ENCODE peak calls at places on chromosomes 16 and 17, in four cellular contexts. I is A549, S is colonic mucosa, V is GM13976. L is an unnamed sample.

GRCh38 chr17:18031955-18032354 is 7.0 kb downstream of the ATPAF2 start:
- DNase-seq in I (no peak), S (no peak), V (no peak), L (no peak)

GRCh38 chr17:34720760-34721159 is 141.4 kb downstream of the TMEM132E start:
- DNase-seq in I (peak), S (no peak), V (no peak), L (no peak)

GRCh38 chr16:14527411-14528044 is 102.5 kb downstream of the PARN start:
- DNase-seq in I (no peak), S (no peak), V (no peak), L (no peak)

GRCh38 chr16:72036098-72036497 is 18.2 kb upstream of the HP start:
- DNase-seq in I (no peak), S (no peak), V (no peak), L (no peak)

GRCh38 chr17:64736804-64737492 is 74.8 kb upstream of the SMURF2 start:
- DNase-seq in I (no peak), S (peak), V (no peak), L (no peak)

GRCh38 chr16:16042076-16042475 is 92.7 kb downstream of the ABCC1 start:
- DNase-seq in I (no peak), S (no peak), V (no peak), L (no peak)

GRCh38 chr16:978403-978802 is 3.2 kb upstream of the SOX8 start:
- DNase-seq in I (no peak), S (no peak), V (no peak), L (no peak)

GRCh38 chr17:81512560-81512983 is at the start of gene ACTG1:
- DNase-seq in I (peak), S (peak), V (peak), L (peak)

GRCh38 chr17:34665803-34666763 is 86.7 kb downstream of the TMEM132E start:
- DNase-seq in I (no peak), S (no peak), V (no peak), L (no peak)

GRCh38 chr17:67628580-67629013 is 89.1 kb upstream of the NOL11 start:
- DNase-seq in I (no peak), S (no peak), V (peak), L (peak)
- TF ChIP-seq CTCF in I (no peak), S (no peak), V (peak), L (peak)

GRCh38 chr16:73214825-73215481 is 167.0 kb upstream of the ZFHX3 start:
- DNase-seq in I (no peak), S (no peak), V (no peak), L (no peak)

GRCh38 chr16:73217654-73218053 is 169.7 kb upstream of the ZFHX3 start:
- DNase-seq in I (no peak), S (no peak), V (no peak), L (no peak)

GRCh38 chr16:73216932-73217331 is 169.0 kb upstream of the ZFHX3 start:
- DNase-seq in I (no peak), S (no peak), V (no peak), L (no peak)

GRCh38 chr16:73215482-73216377 is 167.8 kb upstream of the ZFHX3 start:
- DNase-seq in I (no peak), S (no peak), V (no peak), L (no peak)

GRCh38 chr16:73219176-73219575 is 171.2 kb upstream of the ZFHX3 start:
- DNase-seq in I (no peak), S (no peak), V (no peak), L (no peak)
- TF ChIP-seq CTCF in I (no peak), S (no peak), V (no peak), L (no peak)

GRCh38 chr16:88628512-88628974 is 9.8 kb upstream of the IL17C start:
- DNase-seq in I (no peak), S (no peak), V (no peak), L (no peak)
- TF ChIP-seq CTCF in I (no peak), S (no peak), V (peak), L (peak)

GRCh38 chr17:66018786-66019185 is 173.1 kb downstream of the CEP112 start:
- DNase-seq in I (no peak), S (no peak), V (no peak), L (no peak)

GRCh38 chr17:66016231-66016630 is 175.7 kb downstream of the CEP112 start:
- DNase-seq in I (no peak), S (no peak), V (no peak), L (no peak)

GRCh38 chr17:66025551-66025950 is 166.4 kb downstream of the CEP112 start:
- DNase-seq in I (no peak), S (no peak), V (no peak), L (no peak)

GRCh38 chr17:66021757-66022156 is 170.2 kb downstream of the CEP112 start:
- DNase-seq in I (no peak), S (no peak), V (no peak), L (no peak)
- TF ChIP-seq CTCF in I (no peak), S (no peak), V (no peak), L (no peak)

GRCh38 chr17:39077874-39078273 is 73.6 kb downstream of the PLXDC1 start:
- DNase-seq in I (no peak), S (no peak), V (no peak), L (no peak)
- TF ChIP-seq CTCF in I (peak), S (no peak), V (no peak), L (no peak)

DNA sequence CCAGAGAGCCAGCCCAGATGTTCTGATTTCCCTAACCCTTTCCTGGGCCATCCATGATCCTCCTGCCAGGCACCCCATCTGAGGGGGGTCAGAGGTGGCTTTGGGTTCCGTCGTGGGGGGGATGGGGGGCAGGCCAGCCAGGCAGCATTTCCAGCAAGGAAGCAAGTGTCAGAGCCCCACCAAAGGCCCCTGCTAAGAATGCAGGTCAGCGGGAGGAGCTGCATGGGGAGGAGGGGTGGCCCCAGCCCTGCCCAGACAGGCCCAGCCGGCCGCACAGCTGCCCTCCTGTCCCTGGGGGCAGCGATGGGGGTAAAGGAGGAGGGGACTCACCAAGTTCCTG is 2.3 kb upstream of the SCRN2 start:
- DNase-seq in I (no peak), S (no peak), V (no peak), L (no peak)
- TF ChIP-seq CTCF in I (no peak), S (no peak), V (no peak), L (no peak)

GRCh38 chr16:3968556-3968955 is 88.0 kb upstream of the CREBBP start:
- DNase-seq in I (no peak), S (no peak), V (no peak), L (no peak)
- TF ChIP-seq CTCF in I (no peak), S (no peak), V (no peak), L (no peak)

GRCh38 chr17:7323731-7324437 is 5.3 kb downstream of the NEURL4 start:
- DNase-seq in I (peak), S (peak), V (peak), L (peak)
- TF ChIP-seq CTCF in I (peak), S (peak), V (peak), L (peak)

GRCh38 chr16:65547799-65548446 is 426.1 kb upstream of the CDH11 start:
- DNase-seq in I (no peak), S (no peak), V (no peak), L (no peak)

GRCh38 chr16:65543781-65544740 is 422.2 kb upstream of the CDH11 start:
- DNase-seq in I (no peak), S (no peak), V (no peak), L (no peak)

GRCh38 chr16:65546353-65546791 is 424.5 kb upstream of the CDH11 start:
- DNase-seq in I (no peak), S (no peak), V (no peak), L (no peak)

GRCh38 chr16:65548470-65548869 is 426.6 kb upstream of the CDH11 start:
- DNase-seq in I (no peak), S (no peak), V (no peak), L (no peak)
- TF ChIP-seq CTCF in I (no peak), S (no peak), V (no peak), L (no peak)

DNA sequence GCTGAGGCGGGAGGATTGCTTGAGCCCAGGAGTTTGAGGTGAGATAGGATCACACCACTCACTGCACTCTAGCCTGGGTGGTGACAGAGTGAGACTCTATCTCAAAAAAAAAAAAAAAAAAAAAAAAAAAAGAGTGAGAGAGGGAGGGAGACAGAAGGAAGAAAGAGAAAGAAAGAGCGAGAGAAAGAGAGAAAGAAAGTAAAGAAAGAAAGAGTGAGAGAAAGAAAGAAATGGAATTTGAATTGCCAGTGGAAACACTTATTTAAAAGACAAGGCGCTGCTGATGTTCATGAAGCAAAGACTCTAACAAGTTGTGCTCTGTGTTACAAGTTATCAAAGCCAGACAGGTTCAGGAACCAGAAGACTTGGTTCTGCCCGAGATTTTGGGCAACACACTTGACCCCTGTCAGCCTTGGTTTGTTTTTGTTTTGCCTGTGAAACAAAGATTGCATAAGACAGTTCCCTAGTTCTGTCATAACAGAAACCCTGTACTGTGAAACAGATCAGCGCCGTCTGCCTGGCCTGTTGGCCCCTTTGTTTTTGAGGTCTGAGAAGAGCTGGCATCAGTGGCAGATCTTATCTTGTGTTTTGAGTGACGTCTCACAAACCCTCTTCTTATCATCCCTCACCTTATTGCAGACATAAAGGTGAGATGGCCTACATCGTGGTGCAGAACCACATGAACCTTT is 55.4 kb upstream of the ENDOV start:
- DNase-seq in I (no peak), S (no peak), V (no peak), L (no peak)
- TF ChIP-seq CTCF in I (no peak), S (no peak), V (no peak), L (no peak)